ENCODE peak calls at places on chromosome 4, in eight cellular contexts. D is stomach, M is PC-9, L is tibial artery, P is HepG2, R is upper lobe of right lung, S is heart left ventricle, V is GM23248. K is an unnamed sample. For H3K4me1, the result is how much of the 10 kb centered on the place peaks cover.

GRCh38 chr4:136917312-136918110 is 614.8 kb downstream of the PCDH18 start:
- DNase-seq in D (no peak), M (no peak), L (no peak), P (no peak), R (no peak), S (no peak), V (no peak), K (no peak)

GRCh38 chr4:148776944-148777343 is 334.7 kb upstream of the NR3C2 start:
- DNase-seq in D (no peak), M (no peak), L (no peak), P (no peak), R (no peak), S (no peak), V (peak), K (no peak)

GRCh38 chr4:158446106-158446505 is 75.6 kb upstream of the RXFP1 start:
- DNase-seq in D (no peak), M (no peak), L (no peak), P (no peak), R (no peak), S (no peak), V (peak), K (no peak)

GRCh38 chr4:4396628-4397440 is 9.9 kb downstream of the NSG1 start:
- DNase-seq in D (no peak), M (no peak), L (no peak), P (no peak), R (no peak), S (no peak), V (no peak), K (no peak)

GRCh38 chr4:169484485-169484884 is 127.9 kb downstream of the NEK1 start:
- DNase-seq in D (no peak), M (no peak), L (no peak), P (no peak), R (no peak), S (no peak), V (peak), K (no peak)

GRCh38 chr4:22514001-22514400 is 1.9 kb downstream of the ADGRA3 start:
- DNase-seq in D (no peak), M (no peak), L (no peak), P (peak), R (no peak), S (no peak), V (peak), K (peak)

GRCh38 chr4:66252291-66252690 is 582.0 kb upstream of the EPHA5 start:
- DNase-seq in D (no peak), M (no peak), L (no peak), P (no peak), R (no peak), S (no peak), V (no peak), K (no peak)

GRCh38 chr4:186137193-186137792 is 32.8 kb downstream of the FAM149A start:
- DNase-seq in D (no peak), M (no peak), L (no peak), P (no peak), R (no peak), S (no peak), V (peak), K (no peak)

GRCh38 chr4:61911313-61911756 is 711.2 kb downstream of the ADGRL3 start:
- DNase-seq in D (no peak), M (no peak), L (no peak), P (no peak), R (no peak), S (no peak), V (no peak), K (no peak)

GRCh38 chr4:26015133-26015651 is 101.2 kb downstream of the SMIM20 start:
- DNase-seq in D (peak), M (no peak), L (peak), P (no peak), R (no peak), S (peak), V (peak), K (no peak)

GRCh38 chr4:6134612-6135220 is 65.6 kb downstream of the JAKMIP1 start:
- DNase-seq in D (no peak), M (no peak), L (no peak), P (peak), R (no peak), S (no peak), V (peak), K (no peak)

GRCh38 chr4:93448691-93449293 is 379.8 kb upstream of the ATOH1 start:
- DNase-seq in D (no peak), M (no peak), L (no peak), P (no peak), R (no peak), S (no peak), V (no peak), K (no peak)

GRCh38 chr4:87512400-87512799 is 16.8 kb downstream of the SPARCL1 start:
- DNase-seq in D (no peak), M (no peak), L (no peak), P (no peak), R (no peak), S (no peak), V (no peak), K (no peak)

GRCh38 chr4:80192937-80193336 is 4.4 kb upstream of the PRDM8 start:
- DNase-seq in D (no peak), M (no peak), L (no peak), P (no peak), R (no peak), S (no peak), V (peak), K (no peak)

GRCh38 chr4:30434656-30435055 is 285.5 kb upstream of the PCDH7 start:
- DNase-seq in D (no peak), M (no peak), L (no peak), P (no peak), R (no peak), S (no peak), V (no peak), K (no peak)

GRCh38 chr4:38993683-38994082 is 38.5 kb downstream of the TMEM156 start:
- DNase-seq in D (no peak), M (no peak), L (no peak), P (peak), R (no peak), S (no peak), V (no peak), K (no peak)

GRCh38 chr4:134935320-134935719 is 733.7 kb upstream of the PABPC4L start:
- DNase-seq in D (peak), M (no peak), L (no peak), P (no peak), R (no peak), S (no peak), V (peak), K (no peak)

GRCh38 chr4:77819409-77819835 is 254 bp upstream of the CNOT6L start:
- DNase-seq in D (no peak), M (peak), L (no peak), P (no peak), R (peak), S (no peak), V (peak), K (no peak)

GRCh38 chr4:17469931-17470674 is 41.8 kb downstream of the QDPR start:
- DNase-seq in D (no peak), M (no peak), L (no peak), P (no peak), R (no peak), S (no peak), V (no peak), K (no peak)

GRCh38 chr4:81714251-81714650 is 242.5 kb upstream of the RASGEF1B start:
- DNase-seq in D (no peak), M (no peak), L (no peak), P (no peak), R (no peak), S (no peak), V (no peak), K (no peak)

GRCh38 chr4:7806724-7807123 is 132.9 kb downstream of the AFAP1 start:
- DNase-seq in D (no peak), M (no peak), L (no peak), P (no peak), R (peak), S (no peak), V (no peak), K (no peak)
- H3K4me1 ChIP-seq in D (half or more), M (under half), L (under half), P (half or more), R (half or more), S (under half), V (under half), K (half or more)

DNA sequence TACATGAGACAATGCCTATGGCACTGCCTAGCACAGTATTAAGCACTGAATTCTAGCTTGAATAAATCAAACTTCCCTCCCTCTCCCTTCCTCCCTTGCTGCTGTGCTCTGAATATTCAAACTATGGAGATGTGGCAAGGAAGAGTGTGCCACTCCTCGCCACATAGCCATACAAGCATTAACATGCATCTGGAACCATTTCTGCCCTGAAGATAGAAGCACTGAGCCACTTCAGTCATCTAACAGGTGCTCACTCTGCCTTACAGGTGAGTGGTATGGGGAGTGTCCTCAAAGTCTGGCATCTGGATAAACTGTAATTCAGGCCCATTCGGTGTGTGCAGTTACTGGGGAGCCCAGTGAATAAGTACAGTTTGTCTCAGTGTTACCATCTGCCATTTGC is 277.0 kb downstream of the ARHGAP24 start:
- DNase-seq in D (no peak), M (no peak), L (no peak), P (no peak), R (no peak), S (no peak), V (no peak), K (no peak)
- H3K4me1 ChIP-seq in D (under half), M (under half), L (under half), P (under half), R (under half), S (under half), V (under half), K (under half)

DNA sequence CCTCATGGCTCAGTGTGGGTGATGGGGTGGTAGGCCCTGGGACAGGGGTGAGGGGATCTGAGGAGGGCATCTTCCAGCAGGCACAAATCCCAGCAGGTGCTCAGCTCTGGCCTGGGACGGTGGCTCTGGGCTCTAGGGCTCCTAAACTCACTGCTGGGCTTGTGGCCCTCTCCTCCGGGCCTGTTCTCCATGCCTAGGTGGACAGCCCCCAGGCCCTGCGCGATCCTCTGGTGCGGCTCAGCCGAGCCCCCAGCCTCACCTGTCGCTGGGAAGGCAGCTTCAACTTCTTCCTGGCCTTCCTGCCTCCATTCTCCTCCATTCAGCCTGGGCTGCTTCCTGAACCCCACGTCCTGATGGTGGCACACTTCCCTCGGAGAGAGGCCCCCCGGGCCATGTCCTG is 19.3 kb upstream of the FGFR3 start:
- DNase-seq in D (no peak), M (no peak), L (no peak), P (no peak), R (no peak), S (no peak), V (no peak), K (no peak)
- H3K4me1 ChIP-seq in D (under half), M (under half), L (under half), P (half or more), R (under half), S (under half), V (under half), K (under half)

DNA sequence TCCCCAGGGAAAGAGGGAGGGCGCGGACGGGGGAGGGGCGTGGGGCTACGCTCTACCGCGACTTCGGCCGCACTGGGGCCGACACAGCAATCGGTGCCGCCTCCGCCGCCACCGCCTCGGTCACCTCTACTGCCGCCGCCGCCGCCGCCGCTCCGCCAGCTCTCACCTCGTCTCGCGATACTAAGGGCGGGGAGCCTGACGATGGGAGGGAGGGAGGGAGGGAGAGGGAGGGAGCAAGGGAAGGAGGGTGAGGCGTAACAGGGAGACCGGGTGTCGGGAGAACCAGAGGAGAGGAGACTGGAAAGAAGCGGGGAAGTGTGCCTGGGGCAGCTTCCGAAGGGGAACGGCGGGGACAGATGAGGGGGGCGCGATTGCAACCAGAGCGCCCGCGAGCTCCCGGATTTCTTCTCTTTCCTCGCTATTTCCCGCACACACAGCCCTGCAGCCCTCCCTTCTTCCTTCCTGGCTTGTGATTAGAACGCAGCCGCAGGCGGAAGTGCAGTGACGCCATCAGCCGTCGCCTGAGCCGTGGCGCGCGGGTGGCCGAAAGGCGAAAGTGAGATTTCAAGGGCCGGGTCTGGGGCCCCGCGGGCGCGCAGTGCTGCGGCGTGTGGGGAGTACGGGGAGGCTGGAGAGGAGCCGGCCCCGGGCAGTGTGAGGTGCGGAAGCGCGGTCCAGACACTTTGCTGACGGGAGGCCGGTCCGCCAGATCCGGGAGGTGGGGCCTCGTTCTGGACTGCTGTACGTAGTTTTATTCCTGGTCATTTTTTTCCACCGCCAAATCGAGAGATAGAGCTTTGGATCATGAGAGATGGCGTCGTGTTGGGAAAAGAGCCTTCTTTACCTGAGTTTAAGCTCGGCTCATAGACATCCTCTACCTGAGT is at the start of gene ANKRD17:
- DNase-seq in D (peak), M (peak), L (peak), P (peak), R (peak), S (peak), V (peak), K (peak)
- H3K4me1 ChIP-seq in D (under half), M (under half), L (under half), P (under half), R (under half), S (under half), V (under half), K (under half)

DNA sequence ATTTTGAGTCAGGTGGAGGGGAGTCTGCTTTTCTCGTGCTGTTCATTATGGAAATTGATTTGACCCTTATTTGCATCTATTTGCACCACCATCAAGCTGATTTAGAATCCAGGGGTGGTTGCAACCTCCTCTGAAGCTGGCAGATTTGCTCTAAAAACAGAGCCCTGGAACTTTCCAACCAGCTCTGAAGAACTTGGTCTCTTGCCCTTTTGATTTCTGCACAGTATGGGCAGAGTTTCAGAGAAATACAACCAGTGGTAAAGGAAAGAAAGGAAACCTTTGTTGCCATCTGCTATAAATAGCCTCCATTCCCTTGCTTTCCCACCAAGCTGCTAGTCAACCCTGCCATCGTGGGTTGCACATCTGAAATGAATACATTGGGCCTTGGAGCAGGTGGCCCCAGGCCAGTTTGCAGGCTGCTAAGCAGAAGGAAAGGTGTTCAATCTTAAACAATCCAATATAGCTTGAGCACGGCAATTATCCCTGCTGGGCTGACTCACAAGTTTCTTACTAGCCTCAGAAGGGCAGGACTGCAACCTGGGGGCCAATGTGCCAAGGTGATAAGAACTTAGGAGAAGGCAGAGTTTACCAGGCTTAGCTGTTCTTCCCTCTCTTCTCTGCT is 142.6 kb downstream of the PPARGC1A start:
- DNase-seq in D (peak), M (no peak), L (no peak), P (no peak), R (no peak), S (no peak), V (no peak), K (no peak)
- H3K4me1 ChIP-seq in D (under half), M (under half), L (under half), P (under half), R (under half), S (under half), V (under half), K (under half)

DNA sequence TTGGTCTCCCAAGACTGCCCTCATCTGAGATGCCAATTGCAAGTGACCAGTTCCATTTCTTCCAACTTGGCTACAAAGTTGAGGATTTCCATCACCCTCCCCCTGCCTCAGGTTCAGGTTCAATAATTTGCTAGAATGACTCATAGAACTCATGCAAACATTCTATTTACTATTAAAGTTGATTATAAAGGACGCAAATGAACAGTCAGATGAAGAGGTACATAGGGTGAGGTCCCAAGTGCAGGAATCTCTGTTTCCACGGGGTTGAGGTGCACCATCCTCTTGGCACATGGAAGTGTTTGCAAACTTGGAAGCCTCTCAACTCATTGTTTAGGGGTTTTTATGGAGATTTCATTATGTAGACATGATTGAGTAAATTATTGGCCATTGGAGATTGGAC is 41.0 kb downstream of the FGFBP1 start:
- DNase-seq in D (no peak), M (no peak), L (no peak), P (no peak), R (no peak), S (no peak), V (no peak), K (no peak)
- H3K4me1 ChIP-seq in D (under half), M (under half), L (under half), P (under half), R (under half), S (under half), V (under half), K (under half)

GRCh38 chr4:102606261-102606660 is 105.1 kb downstream of the NFKB1 start:
- DNase-seq in D (no peak), M (no peak), L (no peak), P (no peak), R (no peak), S (no peak), V (no peak), K (no peak)
- H3K4me1 ChIP-seq in D (under half), M (under half), L (under half), P (under half), R (under half), S (under half), V (under half), K (under half)

GRCh38 chr4:37830640-37831039 is 4.2 kb downstream of the PGM2 start:
- DNase-seq in D (no peak), M (no peak), L (no peak), P (no peak), R (no peak), S (no peak), V (no peak), K (no peak)
- H3K4me1 ChIP-seq in D (under half), M (under half), L (under half), P (under half), R (under half), S (under half), V (under half), K (under half)